ENCODE peak calls at places on chromosomes 12 and 14, in seven cellular contexts. W is stimulated activated CD4-positive, alpha-beta T cell treated with anti-CD3 and anti-CD28 coated beads, Interleukin-1b, Interleukin-23, amount 100 ng/mL, for 24 hours; G is HFF-Myc; X is breast epithelium; J is AG20443; M is GM04504; B is T-helper 1 cell. R is an unnamed sample.

GRCh38 chr14:32661216-32661615 is 277.5 kb upstream of the NPAS3 start:
- DNase-seq in W (no peak), G (no peak), X (no peak), J (no peak), M (no peak), B (no peak), R (no peak)

GRCh38 chr14:106513302-106513701 is 986.9 kb downstream of the TMEM121 start:
- DNase-seq in W (no peak), G (no peak), X (no peak), J (no peak), M (no peak), B (no peak), R (no peak)

GRCh38 chr12:122961551-122962329 is 4.5 kb downstream of the ABCB9 start:
- DNase-seq in W (no peak), G (no peak), X (no peak), J (no peak), M (no peak), B (no peak), R (no peak)

GRCh38 chr12:56836800-56837663 is 73.9 kb downstream of the HSD17B6 start:
- DNase-seq in W (no peak), G (peak; percentile 74), X (no peak), J (peak; percentile 30), M (peak; percentile 38), B (peak; percentile 54), R (no peak)

GRCh38 chr12:93563807-93564538 is 8.5 kb upstream of the SOCS2 start:
- DNase-seq in W (no peak), G (no peak), X (peak; percentile 65), J (peak; percentile 26), M (no peak), B (peak; percentile 41), R (no peak)

GRCh38 chr12:67241482-67241881 is 27.7 kb upstream of the CAND1 start:
- DNase-seq in W (no peak), G (no peak), X (no peak), J (peak; percentile 26), M (no peak), B (no peak), R (no peak)

GRCh38 chr12:42145197-42145549 is 499 bp upstream of the GXYLT1 start:
- DNase-seq in W (no peak), G (no peak), X (no peak), J (no peak), M (no peak), B (no peak), R (no peak)

GRCh38 chr12:54004841-54005530 is 3.8 kb upstream of the HOXC8 start:
- DNase-seq in W (no peak), G (no peak), X (no peak), J (no peak), M (no peak), B (no peak), R (no peak)

GRCh38 chr14:38910092-38910491 is 192.9 kb downstream of the SEC23A start:
- DNase-seq in W (no peak), G (no peak), X (no peak), J (no peak), M (no peak), B (no peak), R (no peak)

GRCh38 chr14:96821501-96821900 is 24.3 kb downstream of the VRK1 start:
- DNase-seq in W (no peak), G (no peak), X (no peak), J (no peak), M (no peak), B (no peak), R (no peak)

GRCh38 chr12:24902521-24903304 is 46.2 kb downstream of the BCAT1 start:
- DNase-seq in W (no peak), G (no peak), X (no peak), J (peak; percentile 62), M (no peak), B (peak; percentile 72), R (no peak)

GRCh38 chr14:88556581-88556980 is 1.8 kb upstream of the PTPN21 start:
- DNase-seq in W (no peak), G (no peak), X (no peak), J (peak; percentile 23), M (no peak), B (no peak), R (no peak)

GRCh38 chr14:64942531-64943111 is at the start of gene GPX2:
- DNase-seq in W (no peak), G (no peak), X (no peak), J (no peak), M (no peak), B (no peak), R (no peak)

GRCh38 chr14:100677152-100677924 is 49.4 kb upstream of the DLK1 start:
- DNase-seq in W (no peak), G (no peak), X (no peak), J (peak; percentile 44), M (no peak), B (no peak), R (no peak)

GRCh38 chr12:9761407-9761736 is 671 bp upstream of the CD69 start:
- DNase-seq in W (no peak), G (no peak), X (no peak), J (no peak), M (no peak), B (peak; percentile 79), R (no peak)

GRCh38 chr12:12899530-12900380 is 8.4 kb downstream of the GPRC5A start:
- DNase-seq in W (peak; percentile 21), G (peak; percentile 95), X (no peak), J (peak; percentile 58), M (peak; percentile 89), B (peak; percentile 85), R (no peak)

GRCh38 chr14:73462078-73462715 is 3.9 kb upstream of the NUMB start:
- DNase-seq in W (no peak), G (no peak), X (peak; percentile 64), J (no peak), M (no peak), B (no peak), R (no peak)

GRCh38 chr12:118055144-118055557 is 5.8 kb downstream of the WSB2 start:
- DNase-seq in W (peak; percentile 47), G (peak; percentile 29), X (no peak), J (peak; percentile 20), M (no peak), B (peak; percentile 78), R (peak; percentile 62)

GRCh38 chr12:49283541-49284429 is 11.2 kb upstream of the PRPH start:
- DNase-seq in W (no peak), G (no peak), X (no peak), J (peak; percentile 12), M (no peak), B (no peak), R (peak; percentile 54)

GRCh38 chr12:98741615-98742265 is 96.7 kb downstream of the APAF1 start:
- DNase-seq in W (no peak), G (no peak), X (no peak), J (no peak), M (no peak), B (peak; percentile 39), R (peak; percentile 62)

GRCh38 chr12:131249291-131250027 is 295.8 kb downstream of the ADGRD1 start:
- DNase-seq in W (no peak), G (no peak), X (no peak), J (no peak), M (no peak), B (no peak), R (no peak)

GRCh38 chr12:132218915-132219314 is 74.7 kb downstream of the NOC4L start:
- DNase-seq in W (no peak), G (no peak), X (no peak), J (peak; percentile 47), M (no peak), B (no peak), R (peak; percentile 61)

GRCh38 chr12:26961803-26962202 is 23.5 kb downstream of the FGFR1OP2 start:
- DNase-seq in W (no peak), G (no peak), X (no peak), J (no peak), M (no peak), B (no peak), R (no peak)

GRCh38 chr12:109016016-109016415 is 4.9 kb downstream of the SVOP start:
- DNase-seq in W (no peak), G (no peak), X (no peak), J (no peak), M (no peak), B (no peak), R (no peak)

GRCh38 chr12:47862881-47863280 is 41.9 kb downstream of the VDR start:
- DNase-seq in W (no peak), G (no peak), X (no peak), J (no peak), M (no peak), B (no peak), R (no peak)

GRCh38 chr12:89742337-89743022 is 33.8 kb upstream of the ATP2B1 start:
- DNase-seq in W (no peak), G (no peak), X (no peak), J (no peak), M (no peak), B (no peak), R (no peak)

GRCh38 chr14:34065690-34066391 is 115.0 kb upstream of the EGLN3 start:
- DNase-seq in W (no peak), G (no peak), X (no peak), J (no peak), M (no peak), B (no peak), R (no peak)

GRCh38 chr12:111180830-111181726 is 187.8 kb downstream of the PHETA1 start:
- DNase-seq in W (no peak), G (peak; percentile 5), X (no peak), J (no peak), M (peak; percentile 9), B (no peak), R (peak; percentile 98)

GRCh38 chr12:12947902-12948301 is 4.1 kb downstream of the GPRC5D start:
- DNase-seq in W (no peak), G (no peak), X (no peak), J (no peak), M (no peak), B (no peak), R (no peak)

GRCh38 chr12:10740182-10740581 is 17.1 kb upstream of the YBX3 start:
- DNase-seq in W (no peak), G (no peak), X (no peak), J (no peak), M (no peak), B (no peak), R (no peak)

GRCh38 chr12:124394462-124395128 is 99.7 kb downstream of the RFLNA start:
- DNase-seq in W (no peak), G (no peak), X (no peak), J (peak; percentile 42), M (no peak), B (no peak), R (no peak)

GRCh38 chr12:123660328-123660727 is 10.6 kb upstream of the TCTN2 start:
- DNase-seq in W (no peak), G (peak; percentile 33), X (no peak), J (peak; percentile 84), M (peak; percentile 68), B (no peak), R (no peak)